ENCODE peak calls at places on chromosomes 4 and X, in nine cellular contexts. U is ascending aorta; A is HCT116; G is progenitor cell of endocrine pancreas; K is CD8-positive, alpha-beta T cell; M is brain microvascular endothelial cell; E is CD4-positive, alpha-beta T cell; Z is endothelial cell; I is left lung. N is an unnamed sample.
A peak's percentile ranks its signal among the peaks of the same experiment; 100 is the strongest.

GRCh38 chr4:77834403-77834802 is 15.2 kb upstream of the CNOT6L start:
- DNase-seq in U (no peak), A (no peak), G (no peak), K (no peak), M (no peak), E (no peak), Z (no peak), I (no peak), N (no peak)

GRCh38 chrX:130295519-130296314 is 27.0 kb upstream of the ZNF280C start:
- DNase-seq in U (no peak), A (no peak), G (no peak), K (no peak), M (no peak), E (no peak), Z (no peak), I (no peak), N (no peak)

GRCh38 chr4:121642292-121642691 is 54.5 kb downstream of the ANXA5 start:
- DNase-seq in U (no peak), A (no peak), G (no peak), K (no peak), M (no peak), E (no peak), Z (no peak), I (no peak), N (no peak)

GRCh38 chr4:109921384-109921808 is 8.7 kb downstream of the EGF start:
- DNase-seq in U (no peak), A (no peak), G (no peak), K (no peak), M (peak; percentile 88), E (no peak), Z (no peak), I (no peak), N (no peak)

GRCh38 chr4:183099537-183100297 is 660 bp downstream of the WWC2 start:
- DNase-seq in U (no peak), A (no peak), G (peak; percentile 68), K (peak; percentile 7), M (no peak), E (peak; percentile 2), Z (peak; percentile 69), I (peak; percentile 40), N (peak; percentile 69)

GRCh38 chr4:2416564-2417195 is 1.8 kb downstream of the ZFYVE28 start:
- DNase-seq in U (no peak), A (no peak), G (no peak), K (peak; percentile 26), M (no peak), E (no peak), Z (peak; percentile 27), I (no peak), N (peak; percentile 46)

GRCh38 chr4:185344743-185345538 is 50.8 kb downstream of the LRP2BP start:
- DNase-seq in U (no peak), A (no peak), G (no peak), K (no peak), M (no peak), E (no peak), Z (peak; percentile 5), I (no peak), N (no peak)

GRCh38 chrX:18549643-18550042 is 122.3 kb downstream of the RS1 start:
- DNase-seq in U (no peak), A (no peak), G (no peak), K (no peak), M (no peak), E (no peak), Z (no peak), I (no peak), N (no peak)

GRCh38 chr4:138864961-138865720 is 150.4 kb upstream of the NOCT start:
- DNase-seq in U (no peak), A (no peak), G (no peak), K (no peak), M (no peak), E (no peak), Z (no peak), I (no peak), N (no peak)

GRCh38 chrX:43968347-43968746 is 4.8 kb downstream of the NDP start:
- DNase-seq in U (no peak), A (no peak), G (no peak), K (no peak), M (no peak), E (no peak), Z (no peak), I (no peak), N (no peak)

GRCh38 chr4:111628437-111628836 is 516.8 kb upstream of the FAM241A start:
- DNase-seq in U (no peak), A (no peak), G (no peak), K (no peak), M (no peak), E (no peak), Z (no peak), I (no peak), N (no peak)

GRCh38 chrX:997631-998137 is 214.8 kb downstream of the CRLF2 start:
- DNase-seq in U (no peak), A (no peak), G (no peak), K (no peak), M (no peak), E (no peak), Z (no peak), I (no peak), N (peak; percentile 19)

GRCh38 chrX:134821370-134821769 is 163.1 kb upstream of the PLAC1 start:
- DNase-seq in U (no peak), A (no peak), G (no peak), K (no peak), M (peak; percentile 28), E (no peak), Z (peak; percentile 30), I (no peak), N (no peak)

GRCh38 chr4:121728066-121728465 is 31.3 kb upstream of the ANXA5 start:
- DNase-seq in U (no peak), A (no peak), G (no peak), K (no peak), M (peak; percentile 70), E (no peak), Z (no peak), I (no peak), N (no peak)

GRCh38 chr4:184953971-184954370 is 64.3 kb upstream of the HELT start:
- DNase-seq in U (no peak), A (no peak), G (no peak), K (no peak), M (no peak), E (no peak), Z (no peak), I (no peak), N (no peak)

GRCh38 chr4:101615652-101616051 is 174.9 kb upstream of the BANK1 start:
- DNase-seq in U (no peak), A (no peak), G (no peak), K (no peak), M (no peak), E (no peak), Z (no peak), I (no peak), N (no peak)

GRCh38 chr4:159396151-159396550 is 293.3 kb downstream of the RAPGEF2 start:
- DNase-seq in U (no peak), A (no peak), G (no peak), K (no peak), M (no peak), E (no peak), Z (no peak), I (no peak), N (no peak)

GRCh38 chr4:159395693-159396092 is 292.8 kb downstream of the RAPGEF2 start:
- DNase-seq in U (no peak), A (no peak), G (no peak), K (no peak), M (no peak), E (no peak), Z (no peak), I (no peak), N (no peak)

GRCh38 chr4:159400782-159401712 is 298.2 kb downstream of the RAPGEF2 start:
- DNase-seq in U (no peak), A (no peak), G (no peak), K (no peak), M (peak; percentile 46), E (no peak), Z (no peak), I (no peak), N (no peak)

GRCh38 chr4:159401791-159402380 is 299.0 kb downstream of the RAPGEF2 start:
- DNase-seq in U (no peak), A (no peak), G (no peak), K (no peak), M (peak; percentile 93), E (no peak), Z (no peak), I (no peak), N (no peak)

GRCh38 chr4:159398236-159398638 is 295.4 kb downstream of the RAPGEF2 start:
- DNase-seq in U (no peak), A (no peak), G (no peak), K (no peak), M (no peak), E (no peak), Z (no peak), I (no peak), N (no peak)
- TF ChIP-seq CTCF in U (peak; percentile 32), A (no peak), G (no peak), K (no peak), M (peak; percentile 36), E (no peak), Z (no peak), I (no peak), N (no peak)

DNA sequence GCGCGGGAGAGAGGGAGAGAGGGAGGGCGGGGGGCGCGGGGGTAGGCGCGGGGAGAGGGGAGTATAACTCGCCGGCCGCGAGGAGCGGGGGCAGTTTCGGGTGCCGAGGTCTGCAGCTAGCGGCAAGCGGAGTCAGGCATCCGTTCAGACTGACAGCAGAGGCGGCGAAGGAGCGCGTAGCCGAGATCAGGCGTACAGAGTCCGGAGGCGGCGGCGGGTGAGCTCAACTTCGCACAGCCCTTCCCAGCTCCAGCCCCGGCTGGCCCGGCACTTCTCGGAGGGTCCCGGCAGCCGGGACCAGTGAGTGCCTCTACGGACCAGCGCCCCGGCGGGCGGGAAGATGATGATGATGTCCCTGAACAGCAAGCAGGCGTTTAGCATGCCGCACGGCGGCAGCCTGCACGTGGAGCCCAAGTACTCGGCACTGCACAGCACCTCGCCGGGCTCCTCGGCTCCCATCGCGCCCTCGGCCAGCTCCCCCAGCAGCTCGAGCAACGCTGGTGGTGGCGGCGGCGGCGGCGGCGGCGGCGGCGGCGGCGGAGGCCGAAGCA is at the start of gene POU4F2:
- DNase-seq in U (no peak), A (no peak), G (no peak), K (no peak), M (no peak), E (no peak), Z (peak; percentile 58), I (no peak), N (peak; percentile 65)
- TF ChIP-seq CTCF in U (no peak), A (no peak), G (no peak), K (no peak), M (no peak), E (no peak), Z (no peak), I (no peak), N (no peak)

GRCh38 chr4:36159208-36159607 is 85.1 kb downstream of the ARAP2 start:
- DNase-seq in U (no peak), A (no peak), G (no peak), K (no peak), M (no peak), E (no peak), Z (peak; percentile 26), I (no peak), N (no peak)
- TF ChIP-seq CTCF in U (no peak), A (peak; percentile 55), G (no peak), K (no peak), M (peak; percentile 14), E (no peak), Z (peak; percentile 35), I (no peak), N (no peak)

DNA sequence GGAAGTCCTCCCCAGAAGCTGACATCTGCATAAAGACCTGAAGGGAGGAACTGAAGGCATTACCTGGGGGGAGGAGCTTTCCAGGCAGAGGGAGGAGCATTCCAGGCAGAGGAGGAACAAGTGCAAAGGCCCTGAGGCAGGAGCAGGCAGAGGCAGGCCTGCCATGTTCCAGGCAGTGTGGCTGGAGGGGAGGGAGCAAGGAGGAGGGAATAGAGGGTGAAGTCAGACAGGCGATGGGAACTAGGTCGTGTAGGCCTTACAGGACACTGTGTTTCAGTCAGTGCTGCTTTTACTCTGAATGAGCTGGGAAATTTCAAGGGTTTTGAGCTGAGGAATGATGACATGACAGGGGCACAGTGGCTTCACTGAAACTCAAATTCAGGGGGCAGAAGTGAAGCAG is 292.7 kb downstream of the BCOR start:
- DNase-seq in U (no peak), A (no peak), G (no peak), K (no peak), M (no peak), E (no peak), Z (no peak), I (no peak), N (no peak)
- TF ChIP-seq CTCF in U (no peak), A (no peak), G (no peak), K (no peak), M (no peak), E (no peak), Z (no peak), I (no peak), N (no peak)